ENCODE peak calls at places on chromosomes 7 and 10, in six cellular contexts. L is cardiac muscle cell, A is thoracic aorta, X is choroid plexus epithelial cell, Q is heart right ventricle, I is fibroblast of mammary gland. C is an unnamed sample.

GRCh38 chr7:16721541-16721940 is 32.0 kb upstream of the TSPAN13 start:
- DNase-seq in L (no peak), X (no peak), I (no peak), A (no peak), Q (no peak), C (no peak)

GRCh38 chr10:104297697-104298660 is 29.0 kb downstream of the GSTO2 start:
- DNase-seq in X (peak; percentile 94), L (peak; percentile 59), I (peak; percentile 77), Q (no peak), A (no peak), C (peak; percentile 59)

GRCh38 chr10:6917125-6917524 is 337.0 kb upstream of the PRKCQ start:
- DNase-seq in L (no peak), X (no peak), I (peak; percentile 47), A (no peak), Q (no peak), C (no peak)

GRCh38 chr7:123494193-123494796 is 40.1 kb downstream of the IQUB start:
- DNase-seq in A (no peak), X (peak; percentile 68), I (peak; percentile 40), Q (peak; percentile 26), L (peak; percentile 63), C (peak; percentile 69)

GRCh38 chr7:132872034-132872433 is 209.9 kb downstream of the CHCHD3 start:
- DNase-seq in Q (no peak), L (no peak), I (no peak), X (no peak), A (no peak), C (no peak)

GRCh38 chr10:27192284-27192683 is 37.1 kb downstream of the MASTL start:
- DNase-seq in L (peak; percentile 92), X (peak; percentile 83), A (peak; percentile 19), Q (no peak), I (peak; percentile 97), C (peak; percentile 89)

GRCh38 chr10:117004238-117004626 is 755 bp downstream of the SHTN1 start:
- DNase-seq in Q (no peak), I (peak; percentile 32), L (no peak), A (no peak), X (no peak), C (peak; percentile 17)

GRCh38 chr7:90412458-90413184 is 9.4 kb downstream of the CLDN12 start:
- DNase-seq in X (peak; percentile 29), I (peak; percentile 27), Q (no peak), A (no peak), L (peak; percentile 13), C (no peak)

GRCh38 chr7:1619152-1620079 is 49.6 kb upstream of the PSMG3 start:
- DNase-seq in L (no peak), X (no peak), Q (no peak), A (no peak), I (no peak), C (no peak)

GRCh38 chr7:106278695-106279094 is 6.1 kb downstream of the NAMPT start:
- DNase-seq in L (no peak), Q (no peak), I (no peak), X (peak; percentile 29), A (no peak), C (peak; percentile 49)

GRCh38 chr10:64617071-64617470 is 1095.9 kb downstream of the REEP3 start:
- DNase-seq in L (no peak), I (no peak), A (no peak), Q (no peak), X (no peak), C (no peak)

GRCh38 chr10:132533571-132534260 is 3.9 kb upstream of the INPP5A start:
- DNase-seq in Q (peak; percentile 1), X (no peak), L (no peak), A (peak; percentile 0), I (no peak), C (no peak)

GRCh38 chr7:135913404-135913803 is 63.8 kb downstream of the MTPN start:
- DNase-seq in I (no peak), Q (no peak), L (no peak), A (no peak), X (no peak), C (no peak)

GRCh38 chr7:4261038-4261960 is 420.8 kb upstream of the FOXK1 start:
- DNase-seq in X (no peak), I (no peak), L (no peak), A (no peak), Q (peak; percentile 29), C (no peak)

GRCh38 chr10:108812296-108812695 is 1111.0 kb downstream of the XPNPEP1 start:
- DNase-seq in I (no peak), A (no peak), X (no peak), L (no peak), Q (no peak), C (no peak)

DNA sequence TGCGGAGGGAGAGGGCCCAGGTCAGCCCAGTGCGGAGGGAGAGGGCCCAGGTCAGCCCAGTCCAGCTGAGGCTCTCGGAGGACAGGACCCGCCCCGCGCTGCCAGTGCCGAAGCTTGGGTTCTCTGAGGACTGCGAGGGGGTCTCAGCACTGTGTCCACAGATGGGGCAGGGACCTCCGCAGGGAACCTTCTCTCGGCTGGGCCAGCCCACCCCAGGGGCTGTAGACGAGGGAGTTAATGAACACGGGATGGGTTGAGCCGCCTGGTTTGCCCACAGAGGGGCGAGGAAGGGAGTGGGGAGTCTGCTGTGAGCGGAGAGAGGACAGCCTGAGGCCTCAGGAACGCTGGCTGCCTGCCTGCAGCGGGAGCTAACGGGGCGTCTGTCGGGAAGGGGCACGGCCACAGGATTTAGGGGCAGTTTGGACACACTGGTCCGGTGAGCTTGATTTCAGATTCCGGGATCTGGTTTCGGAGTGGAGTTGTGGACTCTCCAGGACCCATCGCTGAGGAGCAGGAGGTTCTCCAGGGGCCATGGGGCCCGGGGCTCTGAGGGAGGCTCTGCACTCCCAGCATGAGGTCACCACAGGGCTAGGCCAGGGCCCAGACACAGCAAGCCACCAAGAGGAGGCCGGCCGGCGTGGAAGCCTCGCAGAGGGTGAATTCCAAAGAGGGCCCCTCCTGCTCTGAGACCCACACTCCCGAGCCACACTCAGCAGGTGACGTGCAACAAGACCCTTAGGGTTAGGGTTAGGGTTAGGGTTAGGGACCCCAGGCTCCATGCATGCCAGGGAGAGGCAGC is 19.1 kb upstream of the FAM20C start:
- DNase-seq in X (no peak), I (no peak), A (no peak), Q (no peak), L (no peak), C (no peak)
- H3K4me3 ChIP-seq in X (no peak overlapping the region), I (no peak overlapping the region), A (no peak overlapping the region), Q (no peak overlapping the region), L (no peak overlapping the region), C (no peak overlapping the region)

GRCh38 chr7:93894966-93895650 is 4.6 kb upstream of the TFPI2 start:
- DNase-seq in L (peak; percentile 78), A (no peak), I (peak; percentile 43), Q (no peak), X (peak; percentile 44), C (peak; percentile 66)

GRCh38 chr7:93890041-93890463 is 501 bp downstream of the TFPI2 start:
- DNase-seq in X (peak; percentile 81), A (no peak), L (peak; percentile 77), Q (no peak), I (peak; percentile 66), C (peak; percentile 72)

GRCh38 chr7:93894426-93894825 is 3.9 kb upstream of the TFPI2 start:
- DNase-seq in A (no peak), Q (no peak), I (peak; percentile 25), L (no peak), X (no peak), C (no peak)

GRCh38 chr7:93889261-93889660 is 1.3 kb downstream of the TFPI2 start:
- DNase-seq in A (no peak), L (peak; percentile 70), I (peak; percentile 95), X (peak; percentile 76), Q (no peak), C (peak; percentile 76)

DNA sequence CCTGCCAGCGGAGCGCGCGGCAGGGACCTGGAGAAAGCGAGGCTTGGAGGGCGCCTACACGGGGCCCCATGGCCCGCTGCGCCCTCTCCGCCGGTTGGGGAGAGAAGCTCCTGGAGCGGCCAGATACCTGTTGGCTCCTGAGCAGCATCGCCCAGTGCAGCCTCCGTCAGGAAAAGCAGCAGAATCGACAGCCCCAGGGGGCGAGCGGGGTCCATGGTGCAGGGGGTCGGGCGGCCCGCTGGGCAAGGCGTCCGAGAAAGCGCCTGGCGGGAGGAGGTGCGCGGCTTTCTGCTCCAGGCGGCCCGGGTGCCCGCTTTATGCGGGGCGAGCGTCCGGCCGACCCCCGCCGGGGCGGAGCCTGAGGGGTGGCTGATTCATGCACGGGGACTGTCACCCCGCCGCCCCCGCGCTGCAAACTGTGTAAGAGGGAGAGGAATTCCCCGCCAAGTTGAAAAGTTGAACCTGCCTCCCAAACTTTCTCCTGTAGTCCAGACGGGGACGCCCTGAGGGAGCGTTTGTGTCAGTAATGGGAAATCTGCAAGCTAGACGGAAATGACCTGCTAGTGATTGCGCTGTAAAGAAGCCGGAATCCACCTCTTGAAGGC is at the start of gene TFPI2:
- DNase-seq in X (peak; percentile 84), L (peak; percentile 87), I (peak; percentile 73), Q (peak; percentile 47), A (peak; percentile 13), C (peak; percentile 90)
- TF ChIP-seq CTCF in X (peak; percentile 35), L (peak; percentile 24), I (no peak), Q (peak; percentile 18), A (no peak), C (peak; percentile 36)

DNA sequence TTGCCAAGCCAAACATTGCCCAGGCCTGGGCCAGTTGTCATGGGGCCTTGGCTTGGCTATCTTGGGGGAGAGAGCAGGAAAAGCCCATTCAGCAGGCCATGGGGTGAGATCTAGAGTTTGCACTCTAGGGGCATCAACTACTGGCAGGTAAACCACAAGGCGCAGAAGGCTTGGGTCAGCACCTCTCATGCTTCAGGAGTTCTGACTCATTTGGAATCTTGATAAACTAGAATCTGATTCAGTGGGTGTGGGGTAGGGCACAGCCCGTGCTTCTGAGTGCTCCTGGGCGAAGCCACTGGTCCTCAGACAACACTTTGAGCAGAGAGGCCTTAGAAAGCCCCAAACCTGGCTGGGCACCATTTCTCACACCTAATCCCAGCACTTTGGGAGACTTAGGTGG is 81.1 kb downstream of the RGS10 start:
- DNase-seq in I (no peak), L (no peak), X (no peak), Q (no peak), A (no peak), C (no peak)
- H3K4me3 ChIP-seq in I (no peak overlapping the region), L (no peak overlapping the region), X (no peak overlapping the region), Q (no peak overlapping the region), A (no peak overlapping the region), C (no peak overlapping the region)

GRCh38 chr7:391411-391951 is 101.5 kb downstream of the FOXL3 start:
- DNase-seq in A (no peak), Q (no peak), X (no peak), L (no peak), I (no peak), C (no peak)
- TF ChIP-seq CTCF in A (no peak), Q (no peak), X (no peak), L (no peak), I (no peak), C (no peak)

GRCh38 chr10:114504769-114505579 is 100.7 kb upstream of the AFAP1L2 start:
- DNase-seq in I (peak; percentile 93), Q (no peak), A (peak; percentile 23), X (peak; percentile 86), L (peak; percentile 94), C (peak; percentile 98)
- H3K4me3 ChIP-seq in I (no peak overlapping the region), Q (no peak overlapping the region), A (no peak overlapping the region), X (no peak overlapping the region), L (no peak overlapping the region), C (no peak overlapping the region)

C was measured in fibroblast of pulmonary artery.